ENCODE peak calls at places on chromosomes 2 and 18, in eight cellular contexts. C, X, K, T, H, P, B and Z are unnamed samples.
A peak's percentile ranks its signal among the peaks of the same experiment; 100 is the strongest.

GRCh38 chr2:15799432-15799827 is 140.9 kb upstream of the MYCN start:
- DNase-seq in P (no peak), H (no peak), C (no peak), K (no peak), B (no peak), X (no peak), T (no peak), Z (no peak)

GRCh38 chr18:11029021-11029420 is 120.3 kb downstream of the PIEZO2 start:
- DNase-seq in B (no peak), C (no peak), P (no peak), T (no peak), K (no peak), H (no peak), X (no peak), Z (no peak)

GRCh38 chr18:9290171-9290570 is 44.4 kb upstream of the TWSG1 start:
- DNase-seq in H (peak; percentile 75), B (no peak), C (no peak), X (no peak), K (no peak), P (no peak), T (no peak), Z (no peak)

GRCh38 chr2:218648473-218649100 is 10.8 kb downstream of the ZNF142 start:
- DNase-seq in X (peak; percentile 37), H (peak; percentile 70), B (no peak), K (peak; percentile 31), P (peak; percentile 45), T (peak; percentile 80), C (peak; percentile 51), Z (peak; percentile 57)

GRCh38 chr2:19982268-19982667 is 7.6 kb downstream of the WDR35 start:
- DNase-seq in X (no peak), C (no peak), K (no peak), P (no peak), B (no peak), H (peak; percentile 30), T (no peak), Z (no peak)

GRCh38 chr2:85257359-85258193 is 70.2 kb downstream of the TGOLN2 start:
- DNase-seq in P (no peak), B (peak; percentile 71), T (no peak), X (no peak), C (no peak), K (no peak), H (peak; percentile 45), Z (no peak)

GRCh38 chr2:44242929-44243328 is 32.4 kb upstream of the SLC3A1 start:
- DNase-seq in B (no peak), X (no peak), P (no peak), T (no peak), K (no peak), H (no peak), C (no peak), Z (no peak)

GRCh38 chr18:2914185-2914584 is 67.4 kb downstream of the EMILIN2 start:
- DNase-seq in H (no peak), T (no peak), C (no peak), P (peak; percentile 37), K (peak; percentile 56), X (no peak), B (no peak), Z (no peak)

GRCh38 chr18:56291229-56291796 is 347.1 kb downstream of the TXNL1 start:
- DNase-seq in B (no peak), X (no peak), C (no peak), T (no peak), K (no peak), P (no peak), H (peak; percentile 47), Z (no peak)

GRCh38 chr2:144464730-144465129 is 55.2 kb downstream of the ZEB2 start:
- DNase-seq in K (no peak), P (no peak), H (no peak), B (no peak), X (no peak), C (no peak), T (no peak), Z (no peak)

GRCh38 chr2:1494257-1494656 is 81.0 kb downstream of the TPO start:
- DNase-seq in H (no peak), T (no peak), X (no peak), P (no peak), C (no peak), K (no peak), B (peak; percentile 66), Z (no peak)

GRCh38 chr2:128408349-128409305 is 90.0 kb upstream of the HS6ST1 start:
- DNase-seq in H (peak; percentile 86), P (no peak), C (peak; percentile 15), K (no peak), B (peak; percentile 73), T (no peak), X (no peak), Z (peak; percentile 31)

GRCh38 chr18:68721681-68722583 is 7.0 kb upstream of the TMX3 start:
- DNase-seq in T (no peak), H (no peak), P (no peak), X (no peak), C (no peak), B (no peak), K (no peak), Z (no peak)

GRCh38 chr2:37855283-37856041 is 69.6 kb upstream of the RMDN2 start:
- DNase-seq in T (no peak), K (no peak), B (peak; percentile 85), H (no peak), C (peak; percentile 56), P (peak; percentile 27), X (no peak), Z (no peak)

GRCh38 chr2:44596537-44597320 is 235.0 kb downstream of the CAMKMT start:
- DNase-seq in P (no peak), T (no peak), X (no peak), K (no peak), C (no peak), H (no peak), B (no peak), Z (no peak)

GRCh38 chr2:138010890-138011289 is 46.6 kb downstream of the HNMT start:
- DNase-seq in C (no peak), B (no peak), P (no peak), T (no peak), H (no peak), X (no peak), K (no peak), Z (no peak)

DNA sequence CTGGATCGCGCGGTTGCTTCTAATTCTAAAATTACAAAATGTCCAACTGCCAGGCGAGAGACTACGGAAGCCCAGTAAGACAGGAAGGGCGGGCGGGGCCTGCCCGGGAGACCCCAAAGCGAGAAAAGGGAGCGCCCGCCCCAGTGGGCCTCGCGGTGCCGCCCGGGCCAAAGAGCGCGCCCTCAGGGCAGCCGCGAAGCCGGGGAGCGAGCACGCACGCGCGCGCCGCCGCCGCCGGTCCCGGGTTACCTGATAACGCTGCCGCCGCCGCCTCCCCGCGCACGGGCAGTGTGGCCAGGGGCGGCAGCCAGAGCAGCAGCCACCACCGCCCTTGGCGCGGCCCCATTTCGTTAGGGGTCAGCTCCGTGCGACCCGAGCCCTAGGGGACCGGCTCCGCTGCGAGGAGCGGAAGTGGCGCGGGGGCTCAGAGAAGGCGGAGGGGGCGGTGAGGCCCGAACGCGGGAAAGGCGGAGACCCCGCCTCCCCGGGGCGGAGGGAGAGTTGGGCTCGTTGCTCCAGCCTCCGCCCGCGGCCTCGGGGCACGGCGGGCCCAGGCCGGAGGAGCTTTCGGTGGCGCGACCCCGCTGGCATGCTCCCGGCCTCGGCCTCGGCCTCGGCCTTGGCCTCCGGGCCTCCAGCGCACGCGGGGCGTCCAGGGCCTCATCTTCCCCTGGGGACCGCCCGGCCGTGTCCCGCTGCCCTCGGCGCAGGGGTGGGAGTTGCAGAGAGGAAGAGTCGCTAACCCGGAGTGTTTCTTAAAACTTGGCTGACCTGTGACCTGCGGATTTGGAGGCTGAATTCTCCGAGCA is at the start of gene NEMP2:
- DNase-seq in K (peak; percentile 77), C (peak; percentile 81), T (peak; percentile 86), B (peak; percentile 97), P (peak; percentile 74), X (peak; percentile 82), H (peak; percentile 16), Z (peak; percentile 68)
- TF ChIP-seq POLR2A in K (peak; percentile 10), C (no peak), T (peak; percentile 67), B (peak; percentile 29), P (peak; percentile 74), X (peak; percentile 78), H (no peak), Z (peak; percentile 72)

GRCh38 chr2:47641366-47641765 is 141.6 kb upstream of the MSH6 start:
- DNase-seq in K (no peak), H (no peak), P (no peak), B (no peak), T (no peak), C (no peak), X (no peak), Z (no peak)
- TF ChIP-seq POLR2A in K (no peak), H (no peak), P (no peak), B (no peak), T (no peak), C (no peak), X (no peak), Z (no peak)

DNA sequence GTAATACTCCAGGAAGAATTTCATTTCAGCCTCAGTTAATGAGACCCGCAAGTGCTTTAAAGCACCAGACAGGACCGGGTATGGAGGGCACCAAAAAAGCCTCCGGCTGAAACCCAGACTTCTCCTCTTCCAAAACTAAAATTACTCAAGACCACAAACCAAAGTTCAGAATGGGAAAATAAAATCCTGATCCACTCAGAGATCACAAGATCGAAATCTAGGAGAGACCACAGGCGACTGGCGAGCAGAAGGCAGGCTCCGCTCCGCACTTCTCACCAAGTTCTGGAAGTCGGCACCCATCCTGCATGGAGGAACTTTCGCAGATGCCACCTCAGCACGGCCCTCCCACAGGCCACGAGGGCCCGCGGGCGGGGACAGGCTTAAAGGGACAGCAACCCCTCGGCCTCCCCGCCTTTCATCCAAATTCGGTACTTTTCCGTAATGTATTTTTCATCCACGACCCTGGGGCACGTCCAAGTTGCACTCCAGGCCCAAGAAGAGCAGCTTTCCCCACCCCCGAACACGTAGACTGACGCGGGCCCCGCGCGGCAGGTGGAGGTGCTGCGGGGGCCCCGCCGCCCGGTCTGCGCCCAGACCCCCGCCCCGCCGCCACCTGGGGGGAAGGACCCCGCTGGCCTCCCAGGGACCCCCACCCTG is 43.7 kb downstream of the HDLBP start:
- DNase-seq in K (peak; percentile 78), T (peak; percentile 77), X (peak; percentile 29), B (peak; percentile 94), H (peak; percentile 79), P (peak; percentile 81), C (peak; percentile 88), Z (peak; percentile 80)
- TF ChIP-seq POLR2A in K (peak; percentile 59), T (no peak), X (no peak), B (no peak), H (peak; percentile 79), P (peak; percentile 46), C (no peak), Z (peak; percentile 55)

DNA sequence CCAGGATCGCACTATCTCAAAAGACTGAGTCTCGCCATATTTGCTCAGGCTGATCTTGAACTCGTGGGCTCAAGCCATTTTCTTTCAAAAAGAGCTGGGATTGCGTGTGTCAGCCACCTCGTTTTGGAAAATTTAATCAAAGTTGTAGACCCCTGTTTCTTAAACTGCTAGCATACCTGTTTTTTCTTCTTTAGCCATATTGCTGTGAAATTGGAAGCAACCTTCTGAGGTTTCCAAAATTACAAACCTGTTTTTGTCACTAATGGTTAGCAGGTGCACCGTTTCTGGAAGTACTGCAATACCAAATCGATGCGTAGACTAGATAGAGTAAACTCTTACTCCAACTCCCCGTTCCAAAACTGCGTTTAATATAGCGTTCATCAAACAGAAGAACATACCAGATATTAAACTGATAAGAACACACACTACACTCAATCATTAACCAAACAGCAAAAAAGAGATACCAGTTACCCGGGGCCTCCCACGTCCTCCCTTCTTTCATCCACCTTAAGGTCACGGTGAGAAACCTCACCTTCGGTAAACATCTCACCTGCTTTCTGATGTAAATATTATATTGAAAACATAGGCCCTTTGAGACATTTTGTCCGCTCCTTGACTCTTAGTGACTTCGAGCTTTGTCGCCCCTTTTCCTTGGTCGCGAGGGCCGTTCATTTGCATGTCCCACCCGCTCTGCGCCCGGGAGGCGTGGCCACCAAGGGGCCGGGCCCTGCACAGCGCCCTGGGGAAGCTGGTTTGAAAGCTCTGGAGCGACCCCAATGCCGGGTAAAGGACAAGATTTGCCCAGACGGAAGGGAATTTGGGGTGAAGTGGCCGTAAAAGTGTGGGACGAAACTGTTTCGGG is at the start of gene RNU2-63P:
- DNase-seq in H (peak; percentile 96), B (peak; percentile 93), P (peak; percentile 56), C (peak; percentile 80), K (peak; percentile 60), T (peak; percentile 93), X (peak; percentile 85), Z (peak; percentile 32)
- TF ChIP-seq POLR2A in H (peak; percentile 100), B (no peak), P (peak; percentile 56), C (no peak), K (no peak), T (peak; percentile 74), X (peak; percentile 100), Z (peak; percentile 76)